ENCODE peak calls at places on chromosomes 2 and 18, in seven cellular contexts. One of them, this sample, is unnamed.
A peak's percentile ranks its signal among the peaks of the same experiment; 100 is the strongest.

GRCh38 chr2:33425156-33425555 is 51.3 kb upstream of the RASGRP3 start:
- DNase-seq in neuronal stem cell: no peak
- DNase-seq in right lobe of liver: no peak
- DNase-seq in GM23338: no peak
- DNase-seq in breast epithelium: no peak
- DNase-seq in IMR-90: no peak
- DNase-seq in CD8-positive, alpha-beta memory T cell: no peak
- DNase-seq in this sample: no peak

GRCh38 chr2:102238778-102239177 is 52.0 kb downstream of the IL1RL2 start:
- DNase-seq in breast epithelium: no peak
- DNase-seq in neuronal stem cell: no peak
- DNase-seq in IMR-90: no peak
- DNase-seq in GM23338: no peak
- DNase-seq in right lobe of liver: no peak
- DNase-seq in CD8-positive, alpha-beta memory T cell: no peak
- DNase-seq in this sample: no peak

GRCh38 chr2:191155608-191156071 is 4.8 kb upstream of the STAT4 start:
- DNase-seq in breast epithelium: no peak
- DNase-seq in GM23338: no peak
- DNase-seq in CD8-positive, alpha-beta memory T cell: peak; percentile 47
- DNase-seq in right lobe of liver: no peak
- DNase-seq in IMR-90: peak; percentile 70
- DNase-seq in neuronal stem cell: no peak
- DNase-seq in this sample: peak; percentile 73

GRCh38 chr2:231378028-231378722 is 17.3 kb upstream of the B3GNT7 start:
- DNase-seq in IMR-90: no peak
- DNase-seq in GM23338: no peak
- DNase-seq in CD8-positive, alpha-beta memory T cell: no peak
- DNase-seq in breast epithelium: no peak
- DNase-seq in neuronal stem cell: no peak
- DNase-seq in right lobe of liver: no peak
- DNase-seq in this sample: no peak

GRCh38 chr2:24814498-24814897 is 21.3 kb downstream of the CENPO start:
- DNase-seq in CD8-positive, alpha-beta memory T cell: no peak
- DNase-seq in neuronal stem cell: no peak
- DNase-seq in GM23338: no peak
- DNase-seq in IMR-90: no peak
- DNase-seq in right lobe of liver: no peak
- DNase-seq in breast epithelium: no peak
- DNase-seq in this sample: no peak

GRCh38 chr2:149972039-149972438 is 384.5 kb upstream of the MMADHC start:
- DNase-seq in breast epithelium: no peak
- DNase-seq in IMR-90: peak; percentile 23
- DNase-seq in right lobe of liver: no peak
- DNase-seq in GM23338: no peak
- DNase-seq in neuronal stem cell: no peak
- DNase-seq in CD8-positive, alpha-beta memory T cell: no peak
- DNase-seq in this sample: no peak

GRCh38 chr2:140585016-140585415 is 1545.8 kb downstream of the LRP1B start:
- DNase-seq in CD8-positive, alpha-beta memory T cell: no peak
- DNase-seq in IMR-90: no peak
- DNase-seq in GM23338: no peak
- DNase-seq in neuronal stem cell: no peak
- DNase-seq in breast epithelium: no peak
- DNase-seq in right lobe of liver: no peak
- DNase-seq in this sample: no peak

GRCh38 chr18:28855524-28855923 is 678.6 kb upstream of the CDH2 start:
- DNase-seq in CD8-positive, alpha-beta memory T cell: no peak
- DNase-seq in IMR-90: peak; percentile 48
- DNase-seq in neuronal stem cell: no peak
- DNase-seq in breast epithelium: no peak
- DNase-seq in GM23338: no peak
- DNase-seq in right lobe of liver: no peak
- DNase-seq in this sample: no peak

GRCh38 chr2:26463252-26464207 is 14.4 kb downstream of the OTOF start:
- DNase-seq in CD8-positive, alpha-beta memory T cell: no peak
- DNase-seq in breast epithelium: no peak
- DNase-seq in neuronal stem cell: peak; percentile 67
- DNase-seq in IMR-90: no peak
- DNase-seq in GM23338: peak; percentile 71
- DNase-seq in right lobe of liver: peak; percentile 51
- DNase-seq in this sample: no peak

GRCh38 chr2:12705230-12705629 is 11.5 kb upstream of the TRIB2 start:
- DNase-seq in neuronal stem cell: no peak
- DNase-seq in IMR-90: no peak
- DNase-seq in GM23338: no peak
- DNase-seq in right lobe of liver: no peak
- DNase-seq in breast epithelium: no peak
- DNase-seq in CD8-positive, alpha-beta memory T cell: no peak
- DNase-seq in this sample: no peak

GRCh38 chr2:162926501-162926900 is 87.9 kb upstream of the KCNH7 start:
- DNase-seq in right lobe of liver: no peak
- DNase-seq in GM23338: no peak
- DNase-seq in breast epithelium: no peak
- DNase-seq in CD8-positive, alpha-beta memory T cell: no peak
- DNase-seq in neuronal stem cell: no peak
- DNase-seq in IMR-90: no peak
- DNase-seq in this sample: no peak

GRCh38 chr2:236870401-236870800 is 215.3 kb upstream of the COPS8 start:
- DNase-seq in neuronal stem cell: no peak
- DNase-seq in breast epithelium: no peak
- DNase-seq in IMR-90: no peak
- DNase-seq in GM23338: no peak
- DNase-seq in CD8-positive, alpha-beta memory T cell: no peak
- DNase-seq in right lobe of liver: no peak
- DNase-seq in this sample: peak; percentile 13
- H3K27ac ChIP-seq in neuronal stem cell: no peak overlapping the region
- H3K27ac ChIP-seq in breast epithelium: no peak overlapping the region
- H3K27ac ChIP-seq in IMR-90: no peak overlapping the region
- H3K27ac ChIP-seq in GM23338: no peak overlapping the region
- H3K27ac ChIP-seq in CD8-positive, alpha-beta memory T cell: no peak overlapping the region
- H3K27ac ChIP-seq in right lobe of liver: no peak overlapping the region
- H3K27ac ChIP-seq in this sample: no peak overlapping the region

GRCh38 chr2:159136405-159136804 is 150.1 kb downstream of the WDSUB1 start:
- DNase-seq in IMR-90: no peak
- DNase-seq in GM23338: no peak
- DNase-seq in right lobe of liver: no peak
- DNase-seq in neuronal stem cell: no peak
- DNase-seq in breast epithelium: no peak
- DNase-seq in CD8-positive, alpha-beta memory T cell: no peak
- DNase-seq in this sample: no peak

GRCh38 chr2:159140070-159140774 is 146.3 kb downstream of the WDSUB1 start:
- DNase-seq in right lobe of liver: no peak
- DNase-seq in neuronal stem cell: no peak
- DNase-seq in breast epithelium: no peak
- DNase-seq in GM23338: no peak
- DNase-seq in CD8-positive, alpha-beta memory T cell: no peak
- DNase-seq in IMR-90: peak; percentile 92
- DNase-seq in this sample: no peak

GRCh38 chr2:159137511-159138101 is 148.9 kb downstream of the WDSUB1 start:
- DNase-seq in IMR-90: no peak
- DNase-seq in neuronal stem cell: no peak
- DNase-seq in breast epithelium: no peak
- DNase-seq in CD8-positive, alpha-beta memory T cell: no peak
- DNase-seq in right lobe of liver: no peak
- DNase-seq in GM23338: no peak
- DNase-seq in this sample: no peak

GRCh38 chr2:159139216-159139933 is 147.1 kb downstream of the WDSUB1 start:
- DNase-seq in CD8-positive, alpha-beta memory T cell: no peak
- DNase-seq in neuronal stem cell: no peak
- DNase-seq in IMR-90: no peak
- DNase-seq in GM23338: no peak
- DNase-seq in right lobe of liver: no peak
- DNase-seq in breast epithelium: no peak
- DNase-seq in this sample: no peak

DNA sequence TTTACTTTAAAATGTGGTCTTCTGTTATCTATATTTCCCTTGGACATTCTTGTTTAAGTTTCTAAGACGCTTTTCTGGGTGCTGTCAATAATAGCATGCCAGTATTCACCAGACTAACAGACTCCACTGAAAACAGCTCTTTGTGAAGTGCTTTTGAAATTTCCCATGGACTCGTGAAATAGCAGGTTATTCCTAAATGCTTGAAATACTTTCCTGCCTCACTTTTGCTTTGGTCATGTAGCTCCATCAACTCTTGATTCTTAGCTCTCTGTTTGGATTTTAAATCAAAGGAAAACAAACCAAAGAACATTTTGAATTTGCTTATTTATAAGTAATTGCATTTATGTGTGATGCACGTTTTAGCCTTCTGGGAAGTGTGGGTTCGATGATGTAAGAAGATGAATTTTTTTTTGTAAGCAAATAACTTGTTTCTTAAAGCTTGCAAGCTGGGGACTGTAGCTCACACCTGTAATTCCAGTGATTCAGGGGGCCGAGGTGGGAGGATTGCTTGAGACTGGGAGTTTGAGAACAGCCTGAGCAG is 147.8 kb downstream of the WDSUB1 start:
- DNase-seq in GM23338: no peak
- DNase-seq in CD8-positive, alpha-beta memory T cell: no peak
- DNase-seq in right lobe of liver: no peak
- DNase-seq in breast epithelium: no peak
- DNase-seq in neuronal stem cell: no peak
- DNase-seq in IMR-90: peak; percentile 60
- DNase-seq in this sample: no peak
- H3K4me1 ChIP-seq in GM23338: no peaks in the 10 kb centered on the region
- H3K4me1 ChIP-seq in CD8-positive, alpha-beta memory T cell: no peaks in the 10 kb centered on the region
- H3K4me1 ChIP-seq in right lobe of liver: peaks cover 8% of the 10 kb centered on the region
- H3K4me1 ChIP-seq in breast epithelium: peaks cover 7% of the 10 kb centered on the region
- H3K4me1 ChIP-seq in neuronal stem cell: peaks cover 23% of the 10 kb centered on the region
- H3K4me1 ChIP-seq in IMR-90: peaks cover 31% of the 10 kb centered on the region
- H3K4me1 ChIP-seq in this sample: peaks cover 45% of the 10 kb centered on the region

GRCh38 chr2:6027066-6027465 is 334.9 kb downstream of the SOX11 start:
- DNase-seq in IMR-90: no peak
- DNase-seq in CD8-positive, alpha-beta memory T cell: no peak
- DNase-seq in GM23338: no peak
- DNase-seq in neuronal stem cell: no peak
- DNase-seq in breast epithelium: no peak
- DNase-seq in right lobe of liver: no peak
- DNase-seq in this sample: no peak

GRCh38 chr2:6031165-6031867 is 339.1 kb downstream of the SOX11 start:
- DNase-seq in right lobe of liver: no peak
- DNase-seq in neuronal stem cell: no peak
- DNase-seq in breast epithelium: no peak
- DNase-seq in CD8-positive, alpha-beta memory T cell: no peak
- DNase-seq in IMR-90: no peak
- DNase-seq in GM23338: no peak
- DNase-seq in this sample: no peak

GRCh38 chr2:6025391-6025790 is 333.2 kb downstream of the SOX11 start:
- DNase-seq in right lobe of liver: no peak
- DNase-seq in neuronal stem cell: no peak
- DNase-seq in breast epithelium: no peak
- DNase-seq in IMR-90: no peak
- DNase-seq in CD8-positive, alpha-beta memory T cell: no peak
- DNase-seq in GM23338: no peak
- DNase-seq in this sample: no peak
- H3K27ac ChIP-seq in right lobe of liver: no peak overlapping the region
- H3K27ac ChIP-seq in neuronal stem cell: no peak overlapping the region
- H3K27ac ChIP-seq in breast epithelium: no peak overlapping the region
- H3K27ac ChIP-seq in IMR-90: no peak overlapping the region
- H3K27ac ChIP-seq in CD8-positive, alpha-beta memory T cell: no peak overlapping the region
- H3K27ac ChIP-seq in GM23338: no peak overlapping the region
- H3K27ac ChIP-seq in this sample: no peak overlapping the region

GRCh38 chr2:10288606-10289005 is 14.1 kb upstream of the HPCAL1 start:
- DNase-seq in right lobe of liver: peak; percentile 64
- DNase-seq in CD8-positive, alpha-beta memory T cell: no peak
- DNase-seq in neuronal stem cell: no peak
- DNase-seq in IMR-90: no peak
- DNase-seq in GM23338: no peak
- DNase-seq in breast epithelium: no peak
- DNase-seq in this sample: no peak

GRCh38 chr2:10289352-10289751 is 13.4 kb upstream of the HPCAL1 start:
- DNase-seq in right lobe of liver: no peak
- DNase-seq in CD8-positive, alpha-beta memory T cell: no peak
- DNase-seq in GM23338: no peak
- DNase-seq in IMR-90: no peak
- DNase-seq in breast epithelium: no peak
- DNase-seq in neuronal stem cell: no peak
- DNase-seq in this sample: no peak

GRCh38 chr2:10286216-10287037 is 16.3 kb upstream of the HPCAL1 start:
- DNase-seq in right lobe of liver: peak; percentile 90
- DNase-seq in breast epithelium: peak; percentile 47
- DNase-seq in neuronal stem cell: no peak
- DNase-seq in CD8-positive, alpha-beta memory T cell: no peak
- DNase-seq in GM23338: no peak
- DNase-seq in IMR-90: no peak
- DNase-seq in this sample: no peak

GRCh38 chr2:10285578-10286198 is 17.0 kb upstream of the HPCAL1 start:
- DNase-seq in right lobe of liver: peak; percentile 93
- DNase-seq in IMR-90: peak; percentile 34
- DNase-seq in CD8-positive, alpha-beta memory T cell: no peak
- DNase-seq in breast epithelium: peak; percentile 75
- DNase-seq in GM23338: no peak
- DNase-seq in neuronal stem cell: no peak
- DNase-seq in this sample: no peak

DNA sequence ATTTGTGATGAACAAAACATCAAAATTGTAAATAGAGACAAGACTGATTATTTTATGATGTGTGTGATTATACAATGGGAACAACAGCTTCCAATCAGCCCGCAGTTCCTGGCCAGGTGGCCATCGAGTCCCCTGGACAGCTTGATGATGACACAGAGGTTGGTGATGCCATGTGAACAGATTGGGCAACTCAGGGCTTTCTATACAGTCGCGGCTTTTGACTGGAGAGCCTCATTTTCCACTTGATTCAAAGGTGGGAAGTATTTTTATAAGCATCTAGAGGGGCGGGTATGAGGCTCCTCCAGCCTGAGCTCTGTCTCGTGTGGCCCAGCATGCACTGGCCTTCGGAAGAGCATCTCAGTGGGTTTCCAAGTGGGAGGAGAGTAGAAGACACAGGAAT is 14.9 kb upstream of the HPCAL1 start:
- DNase-seq in neuronal stem cell: no peak
- DNase-seq in breast epithelium: no peak
- DNase-seq in GM23338: no peak
- DNase-seq in right lobe of liver: no peak
- DNase-seq in IMR-90: no peak
- DNase-seq in CD8-positive, alpha-beta memory T cell: no peak
- DNase-seq in this sample: no peak
- H3K4me1 ChIP-seq in neuronal stem cell: peaks cover 14% of the 10 kb centered on the region
- H3K4me1 ChIP-seq in breast epithelium: peaks cover 10% of the 10 kb centered on the region
- H3K4me1 ChIP-seq in GM23338: no peaks in the 10 kb centered on the region
- H3K4me1 ChIP-seq in right lobe of liver: peaks cover 29% of the 10 kb centered on the region
- H3K4me1 ChIP-seq in IMR-90: peaks cover 24% of the 10 kb centered on the region
- H3K4me1 ChIP-seq in CD8-positive, alpha-beta memory T cell: no peaks in the 10 kb centered on the region
- H3K4me1 ChIP-seq in this sample: peaks cover 5% of the 10 kb centered on the region

This sample was measured in cardiac muscle cell.